ENCODE peak calls at places on chromosomes 11 and 22, in ten cellular contexts. One of them, this sample, is unnamed.
A peak's percentile ranks its signal among the peaks of the same experiment; 100 is the strongest.

GRCh38 chr11:108817971-108818370 is 153.1 kb downstream of the DDX10 start:
- DNase-seq in upper lobe of left lung: no peak
- DNase-seq in HepG2: peak; percentile 33
- DNase-seq in K562: no peak
- DNase-seq in transverse colon: no peak
- DNase-seq in H1: no peak
- DNase-seq in suprapubic skin: no peak
- DNase-seq in SK-N-SH: no peak
- DNase-seq in esophagus muscularis mucosa: no peak
- DNase-seq in sigmoid colon: no peak
- DNase-seq in this sample: no peak

GRCh38 chr11:59615132-59615636 is 390 bp downstream of the OSBP start:
- DNase-seq in SK-N-SH: no peak
- DNase-seq in suprapubic skin: peak; percentile 89
- DNase-seq in esophagus muscularis mucosa: no peak
- DNase-seq in K562: no peak
- DNase-seq in HepG2: peak; percentile 26
- DNase-seq in H1: peak; percentile 5
- DNase-seq in upper lobe of left lung: no peak
- DNase-seq in transverse colon: peak; percentile 77
- DNase-seq in sigmoid colon: peak; percentile 77
- DNase-seq in this sample: peak; percentile 72

GRCh38 chr11:59842316-59842715 is 3.0 kb downstream of the CBLIF start:
- DNase-seq in SK-N-SH: peak; percentile 4
- DNase-seq in H1: no peak
- DNase-seq in suprapubic skin: no peak
- DNase-seq in transverse colon: no peak
- DNase-seq in sigmoid colon: no peak
- DNase-seq in esophagus muscularis mucosa: no peak
- DNase-seq in upper lobe of left lung: no peak
- DNase-seq in K562: peak; percentile 52
- DNase-seq in HepG2: no peak
- DNase-seq in this sample: no peak

GRCh38 chr11:69202511-69203221 is 46.9 kb downstream of the SMIM38 start:
- DNase-seq in transverse colon: no peak
- DNase-seq in HepG2: no peak
- DNase-seq in SK-N-SH: no peak
- DNase-seq in upper lobe of left lung: no peak
- DNase-seq in suprapubic skin: peak; percentile 74
- DNase-seq in esophagus muscularis mucosa: no peak
- DNase-seq in K562: no peak
- DNase-seq in H1: no peak
- DNase-seq in sigmoid colon: no peak
- DNase-seq in this sample: no peak

GRCh38 chr11:416051-416756 is 1.4 kb upstream of the SIGIRR start:
- DNase-seq in SK-N-SH: no peak
- DNase-seq in upper lobe of left lung: peak; percentile 73
- DNase-seq in H1: no peak
- DNase-seq in K562: no peak
- DNase-seq in esophagus muscularis mucosa: no peak
- DNase-seq in HepG2: no peak
- DNase-seq in transverse colon: peak; percentile 17
- DNase-seq in suprapubic skin: no peak
- DNase-seq in sigmoid colon: no peak
- DNase-seq in this sample: no peak

GRCh38 chr11:83938148-83938547 is 652.0 kb upstream of the CCDC90B start:
- DNase-seq in H1: no peak
- DNase-seq in transverse colon: no peak
- DNase-seq in suprapubic skin: no peak
- DNase-seq in SK-N-SH: no peak
- DNase-seq in upper lobe of left lung: no peak
- DNase-seq in sigmoid colon: no peak
- DNase-seq in esophagus muscularis mucosa: no peak
- DNase-seq in K562: no peak
- DNase-seq in HepG2: no peak
- DNase-seq in this sample: no peak

GRCh38 chr22:44895296-44896055 is 114.3 kb downstream of the PHF21B start:
- DNase-seq in sigmoid colon: no peak
- DNase-seq in transverse colon: no peak
- DNase-seq in HepG2: no peak
- DNase-seq in K562: no peak
- DNase-seq in suprapubic skin: peak; percentile 52
- DNase-seq in esophagus muscularis mucosa: no peak
- DNase-seq in H1: no peak
- DNase-seq in upper lobe of left lung: no peak
- DNase-seq in SK-N-SH: no peak
- DNase-seq in this sample: no peak

GRCh38 chr22:44486538-44486937 is 11.5 kb downstream of the RTL6 start:
- DNase-seq in transverse colon: no peak
- DNase-seq in H1: no peak
- DNase-seq in K562: no peak
- DNase-seq in suprapubic skin: no peak
- DNase-seq in sigmoid colon: no peak
- DNase-seq in HepG2: no peak
- DNase-seq in SK-N-SH: no peak
- DNase-seq in esophagus muscularis mucosa: no peak
- DNase-seq in upper lobe of left lung: peak; percentile 29
- DNase-seq in this sample: no peak

GRCh38 chr11:123302751-123303195 is 107.7 kb upstream of the CLMP start:
- DNase-seq in suprapubic skin: no peak
- DNase-seq in HepG2: no peak
- DNase-seq in transverse colon: no peak
- DNase-seq in esophagus muscularis mucosa: no peak
- DNase-seq in sigmoid colon: no peak
- DNase-seq in H1: no peak
- DNase-seq in SK-N-SH: no peak
- DNase-seq in upper lobe of left lung: no peak
- DNase-seq in K562: no peak
- DNase-seq in this sample: no peak

GRCh38 chr11:123299721-123300120 is 104.7 kb upstream of the CLMP start:
- DNase-seq in suprapubic skin: no peak
- DNase-seq in HepG2: no peak
- DNase-seq in upper lobe of left lung: no peak
- DNase-seq in H1: no peak
- DNase-seq in esophagus muscularis mucosa: no peak
- DNase-seq in transverse colon: no peak
- DNase-seq in SK-N-SH: no peak
- DNase-seq in sigmoid colon: no peak
- DNase-seq in K562: no peak
- DNase-seq in this sample: no peak

GRCh38 chr11:123298488-123299447 is 103.7 kb upstream of the CLMP start:
- DNase-seq in K562: no peak
- DNase-seq in sigmoid colon: no peak
- DNase-seq in H1: no peak
- DNase-seq in upper lobe of left lung: peak; percentile 59
- DNase-seq in SK-N-SH: no peak
- DNase-seq in suprapubic skin: no peak
- DNase-seq in transverse colon: no peak
- DNase-seq in HepG2: no peak
- DNase-seq in esophagus muscularis mucosa: no peak
- DNase-seq in this sample: no peak

GRCh38 chr11:123301696-123302400 is 106.8 kb upstream of the CLMP start:
- DNase-seq in sigmoid colon: peak; percentile 69
- DNase-seq in H1: peak; percentile 46
- DNase-seq in SK-N-SH: peak; percentile 94
- DNase-seq in transverse colon: peak; percentile 63
- DNase-seq in upper lobe of left lung: peak; percentile 93
- DNase-seq in esophagus muscularis mucosa: no peak
- DNase-seq in HepG2: no peak
- DNase-seq in K562: peak; percentile 73
- DNase-seq in suprapubic skin: no peak
- DNase-seq in this sample: peak; percentile 63

DNA sequence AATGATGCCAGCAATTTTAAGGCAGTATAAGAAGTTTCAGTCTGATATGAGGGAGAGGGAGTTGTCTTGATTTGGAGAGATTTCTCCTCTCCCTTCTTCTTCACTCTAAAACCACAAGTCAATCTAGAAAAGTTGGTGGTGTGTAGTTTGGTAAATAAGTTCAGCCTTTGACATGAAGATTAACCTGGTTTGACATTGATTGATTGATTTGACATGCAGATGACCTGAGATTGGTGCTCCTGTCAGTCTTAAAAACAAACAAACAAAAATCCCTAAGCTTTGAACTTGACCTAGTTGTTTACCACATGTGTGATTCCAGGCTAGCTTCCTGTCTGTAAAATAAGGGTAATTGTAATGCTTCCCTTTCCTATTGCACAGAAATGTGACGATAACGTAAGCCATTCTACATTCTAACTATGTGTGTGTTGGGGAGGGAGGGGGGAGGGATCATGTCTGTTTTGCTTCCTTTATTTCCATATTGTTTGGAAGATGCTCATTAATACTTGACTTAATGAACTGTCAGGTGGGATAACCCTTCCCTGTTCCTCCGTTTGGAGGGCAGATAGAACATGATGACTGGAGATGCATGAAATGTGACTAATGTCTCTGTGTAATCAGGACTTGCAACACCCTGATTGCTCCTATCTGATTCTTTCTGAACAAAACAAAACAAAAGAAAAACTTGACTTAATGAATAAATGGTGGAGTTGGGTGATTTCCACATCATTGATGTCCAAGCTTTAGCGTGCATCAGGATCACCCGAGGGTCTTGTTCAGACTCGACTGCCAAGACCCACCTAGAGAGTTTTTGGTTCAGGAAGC is 106.0 kb upstream of the CLMP start:
- DNase-seq in sigmoid colon: no peak
- DNase-seq in H1: no peak
- DNase-seq in suprapubic skin: no peak
- DNase-seq in upper lobe of left lung: no peak
- DNase-seq in esophagus muscularis mucosa: no peak
- DNase-seq in HepG2: no peak
- DNase-seq in SK-N-SH: no peak
- DNase-seq in K562: no peak
- DNase-seq in transverse colon: no peak
- DNase-seq in this sample: no peak
- TF ChIP-seq POLR2AphosphoS5 in sigmoid colon: no peak
- TF ChIP-seq POLR2AphosphoS5 in H1: no peak
- TF ChIP-seq POLR2AphosphoS5 in suprapubic skin: no peak
- TF ChIP-seq POLR2AphosphoS5 in upper lobe of left lung: no peak
- TF ChIP-seq POLR2AphosphoS5 in esophagus muscularis mucosa: no peak
- TF ChIP-seq POLR2AphosphoS5 in HepG2: no peak
- TF ChIP-seq POLR2AphosphoS5 in SK-N-SH: no peak
- TF ChIP-seq POLR2AphosphoS5 in K562: no peak
- TF ChIP-seq POLR2AphosphoS5 in transverse colon: no peak
- TF ChIP-seq POLR2AphosphoS5 in this sample: no peak

GRCh38 chr22:35970601-35971417 is 57.8 kb downstream of the RBFOX2 start:
- DNase-seq in esophagus muscularis mucosa: no peak
- DNase-seq in suprapubic skin: no peak
- DNase-seq in HepG2: no peak
- DNase-seq in K562: no peak
- DNase-seq in upper lobe of left lung: no peak
- DNase-seq in transverse colon: no peak
- DNase-seq in H1: no peak
- DNase-seq in sigmoid colon: no peak
- DNase-seq in SK-N-SH: no peak
- DNase-seq in this sample: no peak

GRCh38 chr22:35971418-35972119 is 57.1 kb downstream of the RBFOX2 start:
- DNase-seq in H1: no peak
- DNase-seq in esophagus muscularis mucosa: no peak
- DNase-seq in upper lobe of left lung: no peak
- DNase-seq in HepG2: peak; percentile 58
- DNase-seq in sigmoid colon: no peak
- DNase-seq in suprapubic skin: no peak
- DNase-seq in SK-N-SH: peak; percentile 65
- DNase-seq in transverse colon: no peak
- DNase-seq in K562: no peak
- DNase-seq in this sample: no peak

GRCh38 chr22:35977136-35977535 is 51.5 kb downstream of the RBFOX2 start:
- DNase-seq in H1: no peak
- DNase-seq in SK-N-SH: no peak
- DNase-seq in esophagus muscularis mucosa: no peak
- DNase-seq in transverse colon: no peak
- DNase-seq in HepG2: no peak
- DNase-seq in K562: no peak
- DNase-seq in upper lobe of left lung: no peak
- DNase-seq in suprapubic skin: no peak
- DNase-seq in sigmoid colon: no peak
- DNase-seq in this sample: no peak

GRCh38 chr22:35973388-35973787 is 55.2 kb downstream of the RBFOX2 start:
- DNase-seq in H1: no peak
- DNase-seq in transverse colon: no peak
- DNase-seq in esophagus muscularis mucosa: no peak
- DNase-seq in SK-N-SH: no peak
- DNase-seq in HepG2: no peak
- DNase-seq in sigmoid colon: no peak
- DNase-seq in upper lobe of left lung: no peak
- DNase-seq in suprapubic skin: no peak
- DNase-seq in K562: no peak
- DNase-seq in this sample: no peak

DNA sequence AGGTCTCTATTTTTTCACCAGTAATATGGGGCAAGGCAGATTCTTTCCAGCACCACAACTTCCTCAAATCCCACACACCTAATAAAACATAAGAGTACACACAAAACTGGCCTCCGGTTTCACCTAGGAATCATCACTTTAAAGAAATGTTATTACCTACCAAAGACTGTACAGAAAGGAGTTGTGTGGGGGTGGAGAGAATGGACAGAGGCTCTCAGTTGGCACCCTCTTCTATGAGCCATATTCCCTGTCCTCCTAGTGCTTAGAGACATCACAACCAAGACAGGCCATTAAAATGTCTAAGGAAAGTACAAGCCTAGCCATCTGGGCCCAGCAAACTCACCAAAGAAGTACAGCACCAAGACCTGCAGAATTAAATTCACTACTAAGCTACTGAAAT is 56.1 kb downstream of the RBFOX2 start:
- DNase-seq in suprapubic skin: no peak
- DNase-seq in sigmoid colon: no peak
- DNase-seq in esophagus muscularis mucosa: no peak
- DNase-seq in transverse colon: no peak
- DNase-seq in SK-N-SH: no peak
- DNase-seq in upper lobe of left lung: no peak
- DNase-seq in HepG2: no peak
- DNase-seq in H1: no peak
- DNase-seq in K562: no peak
- DNase-seq in this sample: no peak
- H3K27ac ChIP-seq in suprapubic skin: peak overlapping the region; percentile 81
- H3K27ac ChIP-seq in sigmoid colon: peak overlapping the region; percentile 83
- H3K27ac ChIP-seq in esophagus muscularis mucosa: peak overlapping the region; percentile 82
- H3K27ac ChIP-seq in transverse colon: peak overlapping the region; percentile 83
- H3K27ac ChIP-seq in SK-N-SH: peak overlapping the region; percentile 96
- H3K27ac ChIP-seq in upper lobe of left lung: peak overlapping the region; percentile 81
- H3K27ac ChIP-seq in HepG2: no peak overlapping the region
- H3K27ac ChIP-seq in H1: no peak overlapping the region
- H3K27ac ChIP-seq in K562: no peak overlapping the region
- H3K27ac ChIP-seq in this sample: peak overlapping the region; percentile 88

GRCh38 chr11:134584706-134585445 is 172.8 kb upstream of the B3GAT1 start:
- DNase-seq in K562: no peak
- DNase-seq in suprapubic skin: peak; percentile 76
- DNase-seq in sigmoid colon: no peak
- DNase-seq in upper lobe of left lung: no peak
- DNase-seq in HepG2: no peak
- DNase-seq in H1: no peak
- DNase-seq in SK-N-SH: no peak
- DNase-seq in transverse colon: no peak
- DNase-seq in esophagus muscularis mucosa: peak; percentile 91
- DNase-seq in this sample: no peak
- TF ChIP-seq EP300 in K562: no peak
- TF ChIP-seq EP300 in suprapubic skin: no peak
- TF ChIP-seq EP300 in sigmoid colon: no peak
- TF ChIP-seq EP300 in upper lobe of left lung: no peak
- TF ChIP-seq EP300 in HepG2: no peak
- TF ChIP-seq EP300 in H1: no peak
- TF ChIP-seq EP300 in SK-N-SH: no peak
- TF ChIP-seq EP300 in transverse colon: no peak
- TF ChIP-seq EP300 in esophagus muscularis mucosa: no peak
- TF ChIP-seq EP300 in this sample: no peak

DNA sequence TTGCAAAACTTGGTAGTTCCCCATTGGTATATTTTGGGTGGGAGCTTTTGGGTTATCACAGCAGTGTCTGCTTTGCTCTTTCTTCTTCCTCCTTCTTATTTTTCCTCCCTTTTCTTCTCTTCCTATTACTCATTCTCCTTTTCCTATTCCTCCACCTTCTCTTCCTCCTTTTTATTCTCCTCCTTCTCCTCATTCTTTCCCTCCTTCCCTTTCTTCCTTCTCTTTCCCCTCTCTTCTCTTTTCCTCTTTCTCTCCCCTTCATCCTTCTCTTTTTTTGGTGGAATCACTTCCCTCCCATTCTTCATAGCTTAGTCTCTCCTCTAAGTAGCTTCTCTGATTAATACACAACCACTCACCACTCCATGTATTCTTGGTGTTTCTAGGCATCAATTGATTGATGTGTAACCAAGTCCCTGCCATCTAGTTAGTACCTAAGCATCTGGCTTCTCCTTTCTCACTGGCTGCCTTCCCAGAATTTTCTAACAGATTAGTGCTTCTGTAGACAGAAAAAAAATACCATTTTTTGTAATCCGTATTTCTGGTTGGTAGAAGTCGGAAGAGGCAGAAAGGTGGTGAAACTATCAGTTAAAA is 10.2 kb downstream of the SLC5A1 start:
- DNase-seq in SK-N-SH: no peak
- DNase-seq in esophagus muscularis mucosa: no peak
- DNase-seq in upper lobe of left lung: no peak
- DNase-seq in suprapubic skin: no peak
- DNase-seq in sigmoid colon: no peak
- DNase-seq in transverse colon: no peak
- DNase-seq in HepG2: no peak
- DNase-seq in K562: no peak
- DNase-seq in H1: no peak
- DNase-seq in this sample: no peak
- TF ChIP-seq POLR2AphosphoS5 in SK-N-SH: no peak
- TF ChIP-seq POLR2AphosphoS5 in esophagus muscularis mucosa: no peak
- TF ChIP-seq POLR2AphosphoS5 in upper lobe of left lung: no peak
- TF ChIP-seq POLR2AphosphoS5 in suprapubic skin: no peak
- TF ChIP-seq POLR2AphosphoS5 in sigmoid colon: no peak
- TF ChIP-seq POLR2AphosphoS5 in transverse colon: no peak
- TF ChIP-seq POLR2AphosphoS5 in HepG2: no peak
- TF ChIP-seq POLR2AphosphoS5 in K562: no peak
- TF ChIP-seq POLR2AphosphoS5 in H1: no peak
- TF ChIP-seq POLR2AphosphoS5 in this sample: no peak